ENCODE peak calls at places on chromosomes 3 and 15, in nine cellular contexts. X is endothelial cell of umbilical vein, A is uterus, C is sigmoid colon, Z is fibroblast of lung, V is lung, N is hepatocyte, M is transverse colon, G is pancreas. P is an unnamed sample.

GRCh38 chr3:109985942-109986555 is 648.7 kb upstream of the DPPA4 start:
- DNase-seq in G (no peak), M (no peak), A (no peak), X (no peak), C (no peak), V (no peak), N (no peak), Z (no peak), P (no peak)

GRCh38 chr3:129329858-129330257 is 51.2 kb downstream of the HMCES start:
- DNase-seq in M (no peak), G (no peak), N (no peak), C (no peak), V (no peak), Z (no peak), X (no peak), A (no peak), P (no peak)

GRCh38 chr15:70274255-70274654 is 176.5 kb upstream of the TLE3 start:
- DNase-seq in V (no peak), G (no peak), N (no peak), A (no peak), M (no peak), Z (no peak), X (no peak), C (no peak), P (no peak)

GRCh38 chr3:119125742-119126507 is 20.0 kb upstream of the TEX55 start:
- DNase-seq in C (no peak), V (no peak), N (no peak), A (no peak), X (no peak), G (peak; percentile 37), M (no peak), Z (no peak), P (no peak)

GRCh38 chr3:177673105-177673804 is 476.0 kb upstream of the TBL1XR1 start:
- DNase-seq in X (peak; percentile 43), Z (peak; percentile 96), N (peak; percentile 57), A (no peak), M (no peak), C (no peak), V (no peak), G (no peak), P (no peak)

GRCh38 chr3:120326784-120327183 is 22.4 kb downstream of the LRRC58 start:
- DNase-seq in X (no peak), N (no peak), A (no peak), G (no peak), C (no peak), Z (no peak), V (no peak), M (no peak), P (no peak)

GRCh38 chr3:14424711-14425573 is 22.5 kb downstream of the SLC6A6 start:
- DNase-seq in M (peak; percentile 45), N (no peak), G (peak; percentile 15), V (peak; percentile 76), A (no peak), Z (peak; percentile 45), X (no peak), C (no peak), P (no peak)

GRCh38 chr15:92681141-92681622 is 25.6 kb upstream of the FAM174B start:
- DNase-seq in X (peak; percentile 74), G (no peak), Z (peak; percentile 96), N (peak; percentile 73), A (peak; percentile 23), M (peak; percentile 20), V (no peak), C (peak; percentile 85), P (no peak)

GRCh38 chr15:46080018-46080417 is 445.2 kb downstream of the SQOR start:
- DNase-seq in X (no peak), A (no peak), G (no peak), M (no peak), N (peak; percentile 17), V (no peak), C (no peak), Z (no peak), P (no peak)

GRCh38 chr3:141452045-141452444 is 34.8 kb upstream of the RASA2 start:
- DNase-seq in A (no peak), N (peak; percentile 66), V (no peak), C (no peak), X (peak; percentile 83), G (no peak), Z (peak; percentile 81), M (no peak), P (no peak)

GRCh38 chr15:48177383-48177874 is 666 bp downstream of the MYEF2 start:
- DNase-seq in Z (peak; percentile 51), M (no peak), G (no peak), N (peak; percentile 51), X (peak; percentile 83), C (no peak), V (no peak), A (no peak), P (no peak)

GRCh38 chr15:40392986-40393948 is 10.7 kb downstream of the KNSTRN start:
- DNase-seq in X (no peak), N (no peak), M (no peak), Z (peak; percentile 70), C (no peak), A (no peak), V (no peak), G (no peak), P (no peak)

GRCh38 chr15:72540606-72541237 is 66.6 kb downstream of the ARIH1 start:
- DNase-seq in X (no peak), V (no peak), G (no peak), Z (no peak), A (no peak), C (no peak), M (no peak), N (no peak), P (no peak)
- H3K36me3 ChIP-seq in X (no peaks in the 10 kb centered on the region), V (peaks cover 5% of the 10 kb centered on the region), G (no peaks in the 10 kb centered on the region), Z (no peaks in the 10 kb centered on the region), A (no peaks in the 10 kb centered on the region), C (no peaks in the 10 kb centered on the region), M (peaks cover 4% of the 10 kb centered on the region), N (no peaks in the 10 kb centered on the region), P (no peaks in the 10 kb centered on the region)

DNA sequence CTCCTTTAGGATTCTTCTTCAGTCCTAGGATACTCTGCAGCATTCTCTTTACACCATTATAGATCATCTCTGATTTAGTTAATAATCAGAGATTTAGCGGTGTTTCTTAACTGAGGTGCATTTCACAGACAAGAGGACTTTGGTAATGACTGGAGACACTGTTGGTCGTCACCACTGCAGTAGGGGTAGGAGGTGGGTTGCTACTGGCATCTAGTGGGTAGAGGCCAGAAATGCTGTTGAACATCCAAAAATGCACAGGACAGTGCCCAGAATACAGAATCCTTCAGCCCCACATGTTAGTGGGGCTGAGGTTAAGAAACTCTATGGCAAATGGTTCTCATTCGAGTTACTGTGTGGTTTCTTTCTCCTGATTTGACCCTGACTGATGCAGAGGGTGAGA is 80.4 kb upstream of the LMCD1 start:
- DNase-seq in N (no peak), M (no peak), A (no peak), Z (no peak), G (no peak), X (no peak), V (no peak), C (no peak), P (no peak)
- TF ChIP-seq CTCF in N (no peak), M (no peak), A (no peak), Z (no peak), G (no peak), X (no peak), V (no peak), C (no peak), P (no peak)

GRCh38 chr15:80990955-80991354 is 1.3 kb upstream of the MESD start:
- DNase-seq in C (no peak), M (no peak), X (no peak), V (no peak), Z (no peak), G (no peak), A (no peak), N (no peak), P (no peak)

GRCh38 chr15:80991446-80991845 is 1.8 kb upstream of the MESD start:
- DNase-seq in G (no peak), N (no peak), V (peak; percentile 46), C (peak; percentile 89), A (peak; percentile 68), X (no peak), M (peak; percentile 43), Z (peak; percentile 92), P (no peak)

GRCh38 chr15:80989110-80989517 is 505 bp downstream of the MESD start:
- DNase-seq in M (no peak), V (no peak), A (no peak), Z (no peak), C (no peak), G (no peak), X (no peak), N (no peak), P (no peak)

GRCh38 chr15:80988148-80988796 is 1.3 kb downstream of the MESD start:
- DNase-seq in C (no peak), Z (no peak), M (no peak), V (no peak), G (no peak), A (no peak), X (no peak), N (no peak), P (no peak)

GRCh38 chr15:80989518-80990478 is at the start of gene MESD:
- DNase-seq in M (peak; percentile 99), V (peak; percentile 98), Z (peak; percentile 95), G (peak; percentile 99), N (peak; percentile 99), A (peak; percentile 99), X (peak; percentile 96), C (peak; percentile 99), P (peak; percentile 95)
- H3K4me3 ChIP-seq in M (peak within 1 kb of the TSS; percentile 77), V (peak within 1 kb of the TSS; percentile 69), Z (peak within 1 kb of the TSS; percentile 97), G (peak within 1 kb of the TSS; percentile 85), N (peak within 1 kb of the TSS; percentile 66), A (peak within 1 kb of the TSS; percentile 91), X (peak within 1 kb of the TSS; percentile 77), C (peak within 1 kb of the TSS; percentile 92), P (peak within 1 kb of the TSS; percentile 87)

DNA sequence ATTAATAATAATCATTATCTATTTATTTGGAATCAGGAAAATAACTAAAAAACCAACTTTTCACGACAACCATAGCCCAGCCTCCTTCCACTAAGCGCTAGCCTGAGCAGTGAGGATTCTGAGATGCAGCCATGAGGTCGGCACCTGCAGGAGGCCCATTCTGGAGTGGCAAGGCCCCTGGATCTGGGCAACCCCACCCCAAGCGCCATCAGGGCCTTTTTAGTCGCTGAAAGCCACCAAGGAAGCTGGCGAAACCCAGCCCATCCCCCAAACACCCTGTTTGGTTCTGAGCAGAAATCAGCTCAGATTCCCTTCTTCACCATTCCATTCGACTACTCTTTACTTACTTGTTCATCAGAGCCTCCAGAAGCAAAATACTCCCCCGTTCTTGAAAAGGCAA is 29.5 kb downstream of the POC1A start:
- DNase-seq in V (no peak), N (no peak), C (peak; percentile 43), Z (no peak), A (no peak), G (peak; percentile 24), M (no peak), X (no peak), P (no peak)
- H3K36me3 ChIP-seq in V (no peaks in the 10 kb centered on the region), N (no peaks in the 10 kb centered on the region), C (no peaks in the 10 kb centered on the region), Z (peaks cover 5% of the 10 kb centered on the region), A (no peaks in the 10 kb centered on the region), G (no peaks in the 10 kb centered on the region), M (no peaks in the 10 kb centered on the region), X (peaks cover 2% of the 10 kb centered on the region), P (peaks cover 3% of the 10 kb centered on the region)

P was measured in GM06990.